ENCODE peak calls at places on chromosomes 1 and 21, in five cellular contexts. V is activated CD8-positive, alpha-beta memory T cell treated with anti-CD3 and anti-CD28 coated beads, Interleukin-2, amount 10 ng/mL, durations not matched to agents 7 days and 5 days; F is EH; J is omental fat pad; L is coronary artery. G is an unnamed sample.

GRCh38 chr1:223147858-223148257 is 4.8 kb upstream of the TLR5 start:
- DNase-seq in V (no peak), F (no peak), J (no peak), L (no peak), G (no peak)

GRCh38 chr1:94955767-94956632 is 29.1 kb upstream of the CNN3 start:
- DNase-seq in V (no peak), F (peak), J (no peak), L (no peak), G (peak)

GRCh38 chr1:22311461-22311860 is 140.2 kb upstream of the ZBTB40 start:
- DNase-seq in V (peak), F (no peak), J (no peak), L (peak), G (no peak)

GRCh38 chr1:178634445-178634844 is 90.6 kb upstream of the RALGPS2 start:
- DNase-seq in V (no peak), F (peak), J (no peak), L (no peak), G (no peak)

GRCh38 chr1:150626150-150626549 is 3.3 kb downstream of the ENSA start:
- DNase-seq in V (no peak), F (no peak), J (no peak), L (no peak), G (no peak)

GRCh38 chr1:85888961-85889360 is 180.7 kb upstream of the ZNHIT6 start:
- DNase-seq in V (no peak), F (no peak), J (no peak), L (no peak), G (no peak)

GRCh38 chr1:152002960-152003359 is 9.3 kb upstream of the S100A10 start:
- DNase-seq in V (no peak), F (no peak), J (no peak), L (no peak), G (no peak)

GRCh38 chr1:21655748-21656147 is 13.4 kb downstream of the RAP1GAP start:
- DNase-seq in V (no peak), F (peak), J (no peak), L (no peak), G (peak)

GRCh38 chr1:224563666-224564065 is 52.5 kb upstream of the CNIH3 start:
- DNase-seq in V (no peak), F (no peak), J (no peak), L (no peak), G (no peak)

GRCh38 chr1:6152882-6153281 is 27.2 kb downstream of the CHD5 start:
- DNase-seq in V (no peak), F (no peak), J (no peak), L (no peak), G (no peak)

GRCh38 chr21:15788847-15789548 is 59.2 kb downstream of the USP25 start:
- DNase-seq in V (no peak), F (peak), J (no peak), L (no peak), G (no peak)

GRCh38 chr1:104830534-104830933 is 1080.8 kb downstream of the AMY1C start:
- DNase-seq in V (no peak), F (no peak), J (no peak), L (no peak), G (no peak)

GRCh38 chr21:35399706-35400105 is 350.6 kb upstream of the RUNX1 start:
- DNase-seq in V (no peak), F (no peak), J (no peak), L (no peak), G (no peak)

GRCh38 chr1:117501275-117501674 is 104.6 kb upstream of the TENT5C start:
- DNase-seq in V (no peak), F (peak), J (no peak), L (no peak), G (no peak)

GRCh38 chr1:98177751-98178150 is 256.9 kb upstream of the DPYD start:
- DNase-seq in V (no peak), F (peak), J (no peak), L (no peak), G (no peak)

GRCh38 chr1:96509944-96510343 is 211.6 kb upstream of the PTBP2 start:
- DNase-seq in V (no peak), F (no peak), J (no peak), L (no peak), G (no peak)

GRCh38 chr1:163866539-163866938 is 544.8 kb downstream of the NUF2 start:
- DNase-seq in V (no peak), F (peak), J (no peak), L (no peak), G (no peak)

GRCh38 chr1:51168946-51169345 is 66.9 kb downstream of the C1orf185 start:
- DNase-seq in V (no peak), F (no peak), J (no peak), L (no peak), G (no peak)

GRCh38 chr1:219040291-219040690 is 133.4 kb upstream of the LYPLAL1 start:
- DNase-seq in V (no peak), F (no peak), J (no peak), L (no peak), G (no peak)

G was measured in thyroid gland.